ENCODE peak calls at places on chromosomes 11 and 22, in nine cellular contexts. One of them, this sample, is unnamed.

GRCh38 chr11:76788661-76789442 is 5.7 kb downstream of the TSKU start:
- DNase-seq in Panc1: no peak
- DNase-seq in cerebellar cortex: no peak
- DNase-seq in breast epithelium: peak
- DNase-seq in NCI-H446: no peak
- DNase-seq in AG10803: no peak
- DNase-seq in brain microvascular endothelial cell: no peak
- DNase-seq in fibroblast of lung: no peak
- DNase-seq in amniotic stem cell: no peak
- DNase-seq in this sample: no peak

GRCh38 chr22:42560781-42561180 is 7.0 kb downstream of the SERHL2 start:
- DNase-seq in fibroblast of lung: no peak
- DNase-seq in brain microvascular endothelial cell: no peak
- DNase-seq in NCI-H446: no peak
- DNase-seq in AG10803: no peak
- DNase-seq in breast epithelium: no peak
- DNase-seq in amniotic stem cell: no peak
- DNase-seq in cerebellar cortex: peak
- DNase-seq in Panc1: no peak
- DNase-seq in this sample: peak

GRCh38 chr22:30240541-30241417 is 5.8 kb downstream of the LIF start:
- DNase-seq in brain microvascular endothelial cell: no peak
- DNase-seq in amniotic stem cell: no peak
- DNase-seq in cerebellar cortex: no peak
- DNase-seq in Panc1: no peak
- DNase-seq in NCI-H446: no peak
- DNase-seq in AG10803: no peak
- DNase-seq in breast epithelium: no peak
- DNase-seq in fibroblast of lung: no peak
- DNase-seq in this sample: no peak

GRCh38 chr11:68956142-68956541 is 24.6 kb downstream of the MRGPRD start:
- DNase-seq in NCI-H446: no peak
- DNase-seq in breast epithelium: no peak
- DNase-seq in AG10803: no peak
- DNase-seq in brain microvascular endothelial cell: no peak
- DNase-seq in amniotic stem cell: no peak
- DNase-seq in cerebellar cortex: no peak
- DNase-seq in Panc1: no peak
- DNase-seq in fibroblast of lung: no peak
- DNase-seq in this sample: no peak

GRCh38 chr22:29727248-29727551 is 7.4 kb downstream of the CABP7 start:
- DNase-seq in NCI-H446: no peak
- DNase-seq in AG10803: peak
- DNase-seq in Panc1: no peak
- DNase-seq in amniotic stem cell: no peak
- DNase-seq in breast epithelium: no peak
- DNase-seq in brain microvascular endothelial cell: no peak
- DNase-seq in fibroblast of lung: no peak
- DNase-seq in cerebellar cortex: no peak
- DNase-seq in this sample: peak

GRCh38 chr22:49561976-49562375 is 265.7 kb downstream of the BRD1 start:
- DNase-seq in fibroblast of lung: no peak
- DNase-seq in cerebellar cortex: no peak
- DNase-seq in breast epithelium: no peak
- DNase-seq in AG10803: no peak
- DNase-seq in NCI-H446: no peak
- DNase-seq in Panc1: no peak
- DNase-seq in amniotic stem cell: no peak
- DNase-seq in brain microvascular endothelial cell: no peak
- DNase-seq in this sample: no peak

GRCh38 chr11:4643084-4643483 is 698 bp upstream of the OR51E1 start:
- DNase-seq in breast epithelium: no peak
- DNase-seq in amniotic stem cell: no peak
- DNase-seq in NCI-H446: no peak
- DNase-seq in fibroblast of lung: no peak
- DNase-seq in cerebellar cortex: no peak
- DNase-seq in Panc1: no peak
- DNase-seq in AG10803: peak
- DNase-seq in brain microvascular endothelial cell: no peak
- DNase-seq in this sample: no peak

GRCh38 chr11:110472858-110473257 is 43.1 kb downstream of the FDX1 start:
- DNase-seq in brain microvascular endothelial cell: peak
- DNase-seq in breast epithelium: no peak
- DNase-seq in AG10803: peak
- DNase-seq in NCI-H446: no peak
- DNase-seq in cerebellar cortex: no peak
- DNase-seq in Panc1: no peak
- DNase-seq in fibroblast of lung: peak
- DNase-seq in amniotic stem cell: no peak
- DNase-seq in this sample: no peak

GRCh38 chr11:96112192-96113099 is 188.5 kb upstream of the MTMR2 start:
- DNase-seq in amniotic stem cell: no peak
- DNase-seq in brain microvascular endothelial cell: no peak
- DNase-seq in AG10803: no peak
- DNase-seq in Panc1: no peak
- DNase-seq in breast epithelium: no peak
- DNase-seq in cerebellar cortex: no peak
- DNase-seq in NCI-H446: no peak
- DNase-seq in fibroblast of lung: no peak
- DNase-seq in this sample: no peak

GRCh38 chr11:95566151-95566670 is 223.4 kb downstream of the FAM76B start:
- DNase-seq in amniotic stem cell: no peak
- DNase-seq in AG10803: peak
- DNase-seq in breast epithelium: no peak
- DNase-seq in NCI-H446: no peak
- DNase-seq in brain microvascular endothelial cell: no peak
- DNase-seq in fibroblast of lung: peak
- DNase-seq in Panc1: no peak
- DNase-seq in cerebellar cortex: no peak
- DNase-seq in this sample: no peak

GRCh38 chr22:42217752-42218280 is 52.6 kb downstream of the TCF20 start:
- DNase-seq in brain microvascular endothelial cell: no peak
- DNase-seq in breast epithelium: no peak
- DNase-seq in fibroblast of lung: peak
- DNase-seq in cerebellar cortex: no peak
- DNase-seq in Panc1: no peak
- DNase-seq in NCI-H446: no peak
- DNase-seq in AG10803: no peak
- DNase-seq in amniotic stem cell: no peak
- DNase-seq in this sample: no peak

GRCh38 chr22:23204541-23205157 is 24.3 kb downstream of the BCR start:
- DNase-seq in brain microvascular endothelial cell: no peak
- DNase-seq in fibroblast of lung: peak
- DNase-seq in AG10803: peak
- DNase-seq in amniotic stem cell: no peak
- DNase-seq in cerebellar cortex: peak
- DNase-seq in NCI-H446: peak
- DNase-seq in breast epithelium: peak
- DNase-seq in Panc1: no peak
- DNase-seq in this sample: no peak

GRCh38 chr11:45736424-45736823 is 68.5 kb upstream of the SLC35C1 start:
- DNase-seq in NCI-H446: no peak
- DNase-seq in cerebellar cortex: no peak
- DNase-seq in breast epithelium: peak
- DNase-seq in amniotic stem cell: no peak
- DNase-seq in brain microvascular endothelial cell: no peak
- DNase-seq in Panc1: no peak
- DNase-seq in fibroblast of lung: peak
- DNase-seq in AG10803: peak
- DNase-seq in this sample: no peak

GRCh38 chr11:127600674-127601073 is 600.1 kb upstream of the KIRREL3 start:
- DNase-seq in brain microvascular endothelial cell: no peak
- DNase-seq in NCI-H446: no peak
- DNase-seq in cerebellar cortex: no peak
- DNase-seq in amniotic stem cell: no peak
- DNase-seq in Panc1: no peak
- DNase-seq in breast epithelium: no peak
- DNase-seq in fibroblast of lung: no peak
- DNase-seq in AG10803: no peak
- DNase-seq in this sample: no peak

GRCh38 chr11:5620606-5621521 is 3.9 kb upstream of the TRIM34 start:
- DNase-seq in fibroblast of lung: peak
- DNase-seq in Panc1: peak
- DNase-seq in cerebellar cortex: no peak
- DNase-seq in brain microvascular endothelial cell: peak
- DNase-seq in NCI-H446: no peak
- DNase-seq in AG10803: peak
- DNase-seq in amniotic stem cell: peak
- DNase-seq in breast epithelium: no peak
- DNase-seq in this sample: no peak

GRCh38 chr11:93054881-93055280 is 85.4 kb downstream of the MTNR1B start:
- DNase-seq in cerebellar cortex: no peak
- DNase-seq in NCI-H446: no peak
- DNase-seq in Panc1: peak
- DNase-seq in AG10803: peak
- DNase-seq in breast epithelium: no peak
- DNase-seq in amniotic stem cell: peak
- DNase-seq in brain microvascular endothelial cell: peak
- DNase-seq in fibroblast of lung: peak
- DNase-seq in this sample: no peak

GRCh38 chr11:1906623-1907423 is 12.7 kb upstream of the TNNT3 start:
- DNase-seq in Panc1: no peak
- DNase-seq in amniotic stem cell: no peak
- DNase-seq in NCI-H446: no peak
- DNase-seq in cerebellar cortex: no peak
- DNase-seq in AG10803: no peak
- DNase-seq in breast epithelium: no peak
- DNase-seq in fibroblast of lung: no peak
- DNase-seq in brain microvascular endothelial cell: no peak
- DNase-seq in this sample: no peak

GRCh38 chr22:19378362-19378711 is 53.2 kb downstream of the HIRA start:
- DNase-seq in AG10803: no peak
- DNase-seq in Panc1: no peak
- DNase-seq in amniotic stem cell: no peak
- DNase-seq in breast epithelium: no peak
- DNase-seq in brain microvascular endothelial cell: no peak
- DNase-seq in fibroblast of lung: no peak
- DNase-seq in NCI-H446: no peak
- DNase-seq in cerebellar cortex: no peak
- DNase-seq in this sample: no peak

GRCh38 chr11:123299721-123300120 is 104.7 kb upstream of the CLMP start:
- DNase-seq in breast epithelium: no peak
- DNase-seq in fibroblast of lung: no peak
- DNase-seq in NCI-H446: no peak
- DNase-seq in AG10803: no peak
- DNase-seq in amniotic stem cell: no peak
- DNase-seq in brain microvascular endothelial cell: no peak
- DNase-seq in Panc1: no peak
- DNase-seq in cerebellar cortex: peak
- DNase-seq in this sample: no peak

GRCh38 chr22:49749227-49749626 is 78.4 kb downstream of the BRD1 start:
- DNase-seq in breast epithelium: no peak
- DNase-seq in AG10803: no peak
- DNase-seq in fibroblast of lung: no peak
- DNase-seq in Panc1: no peak
- DNase-seq in brain microvascular endothelial cell: no peak
- DNase-seq in cerebellar cortex: no peak
- DNase-seq in NCI-H446: no peak
- DNase-seq in amniotic stem cell: no peak
- DNase-seq in this sample: no peak

GRCh38 chr11:72238040-72238450 is 5.9 kb downstream of the PHOX2A start:
- DNase-seq in breast epithelium: no peak
- DNase-seq in cerebellar cortex: peak
- DNase-seq in AG10803: peak
- DNase-seq in amniotic stem cell: no peak
- DNase-seq in NCI-H446: peak
- DNase-seq in brain microvascular endothelial cell: peak
- DNase-seq in Panc1: peak
- DNase-seq in fibroblast of lung: peak
- DNase-seq in this sample: peak

GRCh38 chr22:29717789-29718188 is 2.0 kb upstream of the CABP7 start:
- DNase-seq in NCI-H446: peak
- DNase-seq in amniotic stem cell: no peak
- DNase-seq in AG10803: no peak
- DNase-seq in brain microvascular endothelial cell: no peak
- DNase-seq in cerebellar cortex: no peak
- DNase-seq in breast epithelium: no peak
- DNase-seq in Panc1: no peak
- DNase-seq in fibroblast of lung: no peak
- DNase-seq in this sample: no peak

GRCh38 chr11:54930930-54931329 is 224.3 kb downstream of the OR4A5 start:
- DNase-seq in Panc1: no peak
- DNase-seq in AG10803: no peak
- DNase-seq in breast epithelium: no peak
- DNase-seq in fibroblast of lung: no peak
- DNase-seq in NCI-H446: no peak
- DNase-seq in cerebellar cortex: no peak
- DNase-seq in amniotic stem cell: no peak
- DNase-seq in brain microvascular endothelial cell: no peak
- DNase-seq in this sample: no peak

GRCh38 chr11:28086569-28086968 is 21.4 kb downstream of the KIF18A start:
- DNase-seq in amniotic stem cell: peak
- DNase-seq in brain microvascular endothelial cell: peak
- DNase-seq in NCI-H446: no peak
- DNase-seq in cerebellar cortex: no peak
- DNase-seq in breast epithelium: no peak
- DNase-seq in Panc1: no peak
- DNase-seq in fibroblast of lung: peak
- DNase-seq in AG10803: peak
- DNase-seq in this sample: no peak

GRCh38 chr11:120400564-120401364 is 64.6 kb downstream of the ARHGEF12 start:
- DNase-seq in fibroblast of lung: peak
- DNase-seq in breast epithelium: no peak
- DNase-seq in amniotic stem cell: peak
- DNase-seq in AG10803: peak
- DNase-seq in Panc1: peak
- DNase-seq in brain microvascular endothelial cell: peak
- DNase-seq in NCI-H446: no peak
- DNase-seq in cerebellar cortex: no peak
- DNase-seq in this sample: no peak

GRCh38 chr11:114154271-114155047 is 94.9 kb downstream of the ZBTB16 start:
- DNase-seq in AG10803: peak
- DNase-seq in cerebellar cortex: no peak
- DNase-seq in brain microvascular endothelial cell: no peak
- DNase-seq in NCI-H446: no peak
- DNase-seq in amniotic stem cell: no peak
- DNase-seq in fibroblast of lung: no peak
- DNase-seq in Panc1: no peak
- DNase-seq in breast epithelium: peak
- DNase-seq in this sample: no peak

GRCh38 chr22:17563936-17564391 is 666 bp downstream of the SLC25A18 start:
- DNase-seq in brain microvascular endothelial cell: no peak
- DNase-seq in cerebellar cortex: peak
- DNase-seq in fibroblast of lung: peak
- DNase-seq in breast epithelium: no peak
- DNase-seq in amniotic stem cell: no peak
- DNase-seq in AG10803: peak
- DNase-seq in Panc1: no peak
- DNase-seq in NCI-H446: no peak
- DNase-seq in this sample: no peak

GRCh38 chr11:134407321-134407828 is 4.7 kb downstream of the B3GAT1 start:
- DNase-seq in NCI-H446: no peak
- DNase-seq in brain microvascular endothelial cell: no peak
- DNase-seq in breast epithelium: no peak
- DNase-seq in fibroblast of lung: no peak
- DNase-seq in amniotic stem cell: no peak
- DNase-seq in Panc1: no peak
- DNase-seq in cerebellar cortex: no peak
- DNase-seq in AG10803: no peak
- DNase-seq in this sample: no peak